ENCODE peak calls at places on chromosomes 7 and 10, in six cellular contexts. One of them, this sample, is unnamed.

GRCh38 chr10:56771343-56771742 is 410.3 kb upstream of the ZWINT start:
- DNase-seq in PC-9: no peak
- DNase-seq in activated naive CD4-positive, alpha-beta T cell treated with Interleukin-2 at 50 U/mL for 16 hours: no peak
- DNase-seq in iris pigment epithelial cell: no peak
- DNase-seq in CD4-positive, alpha-beta T cell: no peak
- DNase-seq in RCC 7860: no peak
- DNase-seq in this sample: no peak

GRCh38 chr7:13111230-13111629 is 423.8 kb downstream of the ARL4A start:
- DNase-seq in PC-9: no peak
- DNase-seq in activated naive CD4-positive, alpha-beta T cell treated with Interleukin-2 at 50 U/mL for 16 hours: no peak
- DNase-seq in iris pigment epithelial cell: peak; percentile 34
- DNase-seq in CD4-positive, alpha-beta T cell: no peak
- DNase-seq in RCC 7860: no peak
- DNase-seq in this sample: no peak

GRCh38 chr7:151683615-151684407 is 164.1 kb upstream of the RHEB start:
- DNase-seq in PC-9: no peak
- DNase-seq in activated naive CD4-positive, alpha-beta T cell treated with Interleukin-2 at 50 U/mL for 16 hours: no peak
- DNase-seq in iris pigment epithelial cell: no peak
- DNase-seq in CD4-positive, alpha-beta T cell: no peak
- DNase-seq in RCC 7860: no peak
- DNase-seq in this sample: no peak

GRCh38 chr7:27186450-27187157 is 1.6 kb upstream of the HOXA11 start:
- DNase-seq in PC-9: no peak
- DNase-seq in activated naive CD4-positive, alpha-beta T cell treated with Interleukin-2 at 50 U/mL for 16 hours: no peak
- DNase-seq in iris pigment epithelial cell: no peak
- DNase-seq in CD4-positive, alpha-beta T cell: no peak
- DNase-seq in RCC 7860: no peak
- DNase-seq in this sample: no peak

GRCh38 chr7:12943781-12944180 is 256.3 kb downstream of the ARL4A start:
- DNase-seq in PC-9: peak; percentile 41
- DNase-seq in activated naive CD4-positive, alpha-beta T cell treated with Interleukin-2 at 50 U/mL for 16 hours: no peak
- DNase-seq in iris pigment epithelial cell: no peak
- DNase-seq in CD4-positive, alpha-beta T cell: no peak
- DNase-seq in RCC 7860: no peak
- DNase-seq in this sample: no peak

GRCh38 chr7:46139079-46139478 is 218.0 kb upstream of the IGFBP3 start:
- DNase-seq in PC-9: peak; percentile 100
- DNase-seq in activated naive CD4-positive, alpha-beta T cell treated with Interleukin-2 at 50 U/mL for 16 hours: no peak
- DNase-seq in iris pigment epithelial cell: peak; percentile 95
- DNase-seq in CD4-positive, alpha-beta T cell: no peak
- DNase-seq in RCC 7860: peak; percentile 89
- DNase-seq in this sample: no peak

GRCh38 chr7:42233939-42234338 is 3.1 kb downstream of the GLI3 start:
- DNase-seq in PC-9: no peak
- DNase-seq in activated naive CD4-positive, alpha-beta T cell treated with Interleukin-2 at 50 U/mL for 16 hours: no peak
- DNase-seq in iris pigment epithelial cell: peak; percentile 76
- DNase-seq in CD4-positive, alpha-beta T cell: no peak
- DNase-seq in RCC 7860: no peak
- DNase-seq in this sample: no peak

GRCh38 chr10:3926268-3926667 is 141.3 kb upstream of the KLF6 start:
- DNase-seq in PC-9: no peak
- DNase-seq in activated naive CD4-positive, alpha-beta T cell treated with Interleukin-2 at 50 U/mL for 16 hours: no peak
- DNase-seq in iris pigment epithelial cell: no peak
- DNase-seq in CD4-positive, alpha-beta T cell: no peak
- DNase-seq in RCC 7860: no peak
- DNase-seq in this sample: no peak

GRCh38 chr7:21923663-21924062 is 22.0 kb downstream of the CDCA7L start:
- DNase-seq in PC-9: no peak
- DNase-seq in activated naive CD4-positive, alpha-beta T cell treated with Interleukin-2 at 50 U/mL for 16 hours: no peak
- DNase-seq in iris pigment epithelial cell: peak; percentile 75
- DNase-seq in CD4-positive, alpha-beta T cell: no peak
- DNase-seq in RCC 7860: no peak
- DNase-seq in this sample: no peak

GRCh38 chr10:102283488-102283887 is 38.2 kb downstream of the GBF1 start:
- DNase-seq in PC-9: no peak
- DNase-seq in activated naive CD4-positive, alpha-beta T cell treated with Interleukin-2 at 50 U/mL for 16 hours: no peak
- DNase-seq in iris pigment epithelial cell: no peak
- DNase-seq in CD4-positive, alpha-beta T cell: no peak
- DNase-seq in RCC 7860: no peak
- DNase-seq in this sample: no peak

GRCh38 chr10:119315128-119316001 is 108.0 kb downstream of the GRK5 start:
- DNase-seq in PC-9: peak; percentile 86
- DNase-seq in activated naive CD4-positive, alpha-beta T cell treated with Interleukin-2 at 50 U/mL for 16 hours: peak; percentile 77
- DNase-seq in iris pigment epithelial cell: peak; percentile 98
- DNase-seq in CD4-positive, alpha-beta T cell: peak; percentile 40
- DNase-seq in RCC 7860: peak; percentile 92
- DNase-seq in this sample: no peak

GRCh38 chr10:8874268-8874667 is 819.8 kb downstream of the GATA3 start:
- DNase-seq in PC-9: no peak
- DNase-seq in activated naive CD4-positive, alpha-beta T cell treated with Interleukin-2 at 50 U/mL for 16 hours: no peak
- DNase-seq in iris pigment epithelial cell: no peak
- DNase-seq in CD4-positive, alpha-beta T cell: no peak
- DNase-seq in RCC 7860: no peak
- DNase-seq in this sample: no peak